ENCODE peak calls at places on chromosomes 16 and 17, in ten cellular contexts. One of them, this sample, is unnamed.

GRCh38 chr16:73065617-73066313 is 17.8 kb upstream of the ZFHX3 start:
- DNase-seq in DMS53: peak
- DNase-seq in activated CD4-positive, alpha-beta T cell treated with anti-CD3 and anti-CD28 coated beads, Interleukin-2, amount 10 ng/mL, durations not matched to agents 7 days and 5 days: no peak
- DNase-seq in aorta: peak
- DNase-seq in activated T-cell treated with anti-CD3 and anti-CD28 coated beads, Interleukin-2, amount 50 U/mL, for 24 hours: no peak
- DNase-seq in stimulated activated CD8-positive, alpha-beta memory T cell treated with anti-CD3 and anti-CD28 coated beads, Interleukin-15, amount 100 ng/mL, for 24 hours: no peak
- DNase-seq in SK-N-SH: no peak
- DNase-seq in activated effector memory CD4-positive, alpha-beta T cell treated with anti-CD3 and anti-CD28 coated beads, Interleukin-2, amount 50 U/mL, for 16 hours: no peak
- DNase-seq in PC-3: no peak
- DNase-seq in HCT116: no peak
- DNase-seq in this sample: no peak

GRCh38 chr17:45440161-45440859 is 7.6 kb upstream of the ARHGAP27 start:
- DNase-seq in DMS53: peak
- DNase-seq in activated CD4-positive, alpha-beta T cell treated with anti-CD3 and anti-CD28 coated beads, Interleukin-2, amount 10 ng/mL, durations not matched to agents 7 days and 5 days: no peak
- DNase-seq in aorta: no peak
- DNase-seq in activated T-cell treated with anti-CD3 and anti-CD28 coated beads, Interleukin-2, amount 50 U/mL, for 24 hours: no peak
- DNase-seq in stimulated activated CD8-positive, alpha-beta memory T cell treated with anti-CD3 and anti-CD28 coated beads, Interleukin-15, amount 100 ng/mL, for 24 hours: no peak
- DNase-seq in SK-N-SH: no peak
- DNase-seq in activated effector memory CD4-positive, alpha-beta T cell treated with anti-CD3 and anti-CD28 coated beads, Interleukin-2, amount 50 U/mL, for 16 hours: no peak
- DNase-seq in PC-3: peak
- DNase-seq in HCT116: no peak
- DNase-seq in this sample: no peak

GRCh38 chr17:38564869-38565268 is 40.9 kb downstream of the SRCIN1 start:
- DNase-seq in DMS53: no peak
- DNase-seq in activated CD4-positive, alpha-beta T cell treated with anti-CD3 and anti-CD28 coated beads, Interleukin-2, amount 10 ng/mL, durations not matched to agents 7 days and 5 days: no peak
- DNase-seq in aorta: no peak
- DNase-seq in activated T-cell treated with anti-CD3 and anti-CD28 coated beads, Interleukin-2, amount 50 U/mL, for 24 hours: no peak
- DNase-seq in stimulated activated CD8-positive, alpha-beta memory T cell treated with anti-CD3 and anti-CD28 coated beads, Interleukin-15, amount 100 ng/mL, for 24 hours: no peak
- DNase-seq in SK-N-SH: peak
- DNase-seq in activated effector memory CD4-positive, alpha-beta T cell treated with anti-CD3 and anti-CD28 coated beads, Interleukin-2, amount 50 U/mL, for 16 hours: no peak
- DNase-seq in PC-3: no peak
- DNase-seq in HCT116: no peak
- DNase-seq in this sample: no peak

GRCh38 chr17:49204521-49204920 is 5.9 kb downstream of the GNGT2 start:
- DNase-seq in DMS53: no peak
- DNase-seq in activated CD4-positive, alpha-beta T cell treated with anti-CD3 and anti-CD28 coated beads, Interleukin-2, amount 10 ng/mL, durations not matched to agents 7 days and 5 days: no peak
- DNase-seq in aorta: no peak
- DNase-seq in activated T-cell treated with anti-CD3 and anti-CD28 coated beads, Interleukin-2, amount 50 U/mL, for 24 hours: no peak
- DNase-seq in stimulated activated CD8-positive, alpha-beta memory T cell treated with anti-CD3 and anti-CD28 coated beads, Interleukin-15, amount 100 ng/mL, for 24 hours: no peak
- DNase-seq in SK-N-SH: no peak
- DNase-seq in activated effector memory CD4-positive, alpha-beta T cell treated with anti-CD3 and anti-CD28 coated beads, Interleukin-2, amount 50 U/mL, for 16 hours: no peak
- DNase-seq in PC-3: no peak
- DNase-seq in HCT116: no peak
- DNase-seq in this sample: no peak

GRCh38 chr16:12158428-12158827 is 181.9 kb downstream of the SNX29 start:
- DNase-seq in DMS53: no peak
- DNase-seq in activated CD4-positive, alpha-beta T cell treated with anti-CD3 and anti-CD28 coated beads, Interleukin-2, amount 10 ng/mL, durations not matched to agents 7 days and 5 days: no peak
- DNase-seq in aorta: no peak
- DNase-seq in activated T-cell treated with anti-CD3 and anti-CD28 coated beads, Interleukin-2, amount 50 U/mL, for 24 hours: no peak
- DNase-seq in stimulated activated CD8-positive, alpha-beta memory T cell treated with anti-CD3 and anti-CD28 coated beads, Interleukin-15, amount 100 ng/mL, for 24 hours: no peak
- DNase-seq in SK-N-SH: no peak
- DNase-seq in activated effector memory CD4-positive, alpha-beta T cell treated with anti-CD3 and anti-CD28 coated beads, Interleukin-2, amount 50 U/mL, for 16 hours: no peak
- DNase-seq in PC-3: peak
- DNase-seq in HCT116: no peak
- DNase-seq in this sample: no peak

GRCh38 chr17:43034623-43035293 is 9.7 kb downstream of the RND2 start:
- DNase-seq in DMS53: no peak
- DNase-seq in activated CD4-positive, alpha-beta T cell treated with anti-CD3 and anti-CD28 coated beads, Interleukin-2, amount 10 ng/mL, durations not matched to agents 7 days and 5 days: no peak
- DNase-seq in aorta: no peak
- DNase-seq in activated T-cell treated with anti-CD3 and anti-CD28 coated beads, Interleukin-2, amount 50 U/mL, for 24 hours: no peak
- DNase-seq in stimulated activated CD8-positive, alpha-beta memory T cell treated with anti-CD3 and anti-CD28 coated beads, Interleukin-15, amount 100 ng/mL, for 24 hours: no peak
- DNase-seq in SK-N-SH: peak
- DNase-seq in activated effector memory CD4-positive, alpha-beta T cell treated with anti-CD3 and anti-CD28 coated beads, Interleukin-2, amount 50 U/mL, for 16 hours: no peak
- DNase-seq in PC-3: no peak
- DNase-seq in HCT116: no peak
- DNase-seq in this sample: no peak

GRCh38 chr17:34641368-34641767 is 62.0 kb downstream of the TMEM132E start:
- DNase-seq in DMS53: no peak
- DNase-seq in activated CD4-positive, alpha-beta T cell treated with anti-CD3 and anti-CD28 coated beads, Interleukin-2, amount 10 ng/mL, durations not matched to agents 7 days and 5 days: no peak
- DNase-seq in aorta: no peak
- DNase-seq in activated T-cell treated with anti-CD3 and anti-CD28 coated beads, Interleukin-2, amount 50 U/mL, for 24 hours: no peak
- DNase-seq in stimulated activated CD8-positive, alpha-beta memory T cell treated with anti-CD3 and anti-CD28 coated beads, Interleukin-15, amount 100 ng/mL, for 24 hours: no peak
- DNase-seq in SK-N-SH: no peak
- DNase-seq in activated effector memory CD4-positive, alpha-beta T cell treated with anti-CD3 and anti-CD28 coated beads, Interleukin-2, amount 50 U/mL, for 16 hours: no peak
- DNase-seq in PC-3: no peak
- DNase-seq in HCT116: no peak
- DNase-seq in this sample: no peak

GRCh38 chr17:10265100-10265810 is 66.8 kb upstream of the GAS7 start:
- DNase-seq in DMS53: no peak
- DNase-seq in activated CD4-positive, alpha-beta T cell treated with anti-CD3 and anti-CD28 coated beads, Interleukin-2, amount 10 ng/mL, durations not matched to agents 7 days and 5 days: no peak
- DNase-seq in aorta: no peak
- DNase-seq in activated T-cell treated with anti-CD3 and anti-CD28 coated beads, Interleukin-2, amount 50 U/mL, for 24 hours: no peak
- DNase-seq in stimulated activated CD8-positive, alpha-beta memory T cell treated with anti-CD3 and anti-CD28 coated beads, Interleukin-15, amount 100 ng/mL, for 24 hours: no peak
- DNase-seq in SK-N-SH: no peak
- DNase-seq in activated effector memory CD4-positive, alpha-beta T cell treated with anti-CD3 and anti-CD28 coated beads, Interleukin-2, amount 50 U/mL, for 16 hours: no peak
- DNase-seq in PC-3: no peak
- DNase-seq in HCT116: no peak
- DNase-seq in this sample: no peak

GRCh38 chr17:65340401-65340800 is 203.2 kb downstream of the RGS9 start:
- DNase-seq in DMS53: no peak
- DNase-seq in activated CD4-positive, alpha-beta T cell treated with anti-CD3 and anti-CD28 coated beads, Interleukin-2, amount 10 ng/mL, durations not matched to agents 7 days and 5 days: no peak
- DNase-seq in aorta: no peak
- DNase-seq in activated T-cell treated with anti-CD3 and anti-CD28 coated beads, Interleukin-2, amount 50 U/mL, for 24 hours: no peak
- DNase-seq in stimulated activated CD8-positive, alpha-beta memory T cell treated with anti-CD3 and anti-CD28 coated beads, Interleukin-15, amount 100 ng/mL, for 24 hours: no peak
- DNase-seq in SK-N-SH: no peak
- DNase-seq in activated effector memory CD4-positive, alpha-beta T cell treated with anti-CD3 and anti-CD28 coated beads, Interleukin-2, amount 50 U/mL, for 16 hours: no peak
- DNase-seq in PC-3: no peak
- DNase-seq in HCT116: no peak
- DNase-seq in this sample: no peak

GRCh38 chr17:22374741-22375140 is 682.4 kb downstream of the KCNJ18 start:
- DNase-seq in DMS53: no peak
- DNase-seq in activated CD4-positive, alpha-beta T cell treated with anti-CD3 and anti-CD28 coated beads, Interleukin-2, amount 10 ng/mL, durations not matched to agents 7 days and 5 days: no peak
- DNase-seq in aorta: no peak
- DNase-seq in activated T-cell treated with anti-CD3 and anti-CD28 coated beads, Interleukin-2, amount 50 U/mL, for 24 hours: no peak
- DNase-seq in stimulated activated CD8-positive, alpha-beta memory T cell treated with anti-CD3 and anti-CD28 coated beads, Interleukin-15, amount 100 ng/mL, for 24 hours: no peak
- DNase-seq in SK-N-SH: no peak
- DNase-seq in activated effector memory CD4-positive, alpha-beta T cell treated with anti-CD3 and anti-CD28 coated beads, Interleukin-2, amount 50 U/mL, for 16 hours: no peak
- DNase-seq in PC-3: no peak
- DNase-seq in HCT116: no peak
- DNase-seq in this sample: no peak

GRCh38 chr17:70040336-70040735 is 34.7 kb upstream of the KCNJ16 start:
- DNase-seq in DMS53: no peak
- DNase-seq in activated CD4-positive, alpha-beta T cell treated with anti-CD3 and anti-CD28 coated beads, Interleukin-2, amount 10 ng/mL, durations not matched to agents 7 days and 5 days: no peak
- DNase-seq in aorta: no peak
- DNase-seq in activated T-cell treated with anti-CD3 and anti-CD28 coated beads, Interleukin-2, amount 50 U/mL, for 24 hours: no peak
- DNase-seq in stimulated activated CD8-positive, alpha-beta memory T cell treated with anti-CD3 and anti-CD28 coated beads, Interleukin-15, amount 100 ng/mL, for 24 hours: no peak
- DNase-seq in SK-N-SH: no peak
- DNase-seq in activated effector memory CD4-positive, alpha-beta T cell treated with anti-CD3 and anti-CD28 coated beads, Interleukin-2, amount 50 U/mL, for 16 hours: no peak
- DNase-seq in PC-3: peak
- DNase-seq in HCT116: no peak
- DNase-seq in this sample: no peak

GRCh38 chr16:10971560-10971961 is 27.2 kb downstream of the CLEC16A start:
- DNase-seq in DMS53: peak
- DNase-seq in activated CD4-positive, alpha-beta T cell treated with anti-CD3 and anti-CD28 coated beads, Interleukin-2, amount 10 ng/mL, durations not matched to agents 7 days and 5 days: peak
- DNase-seq in aorta: no peak
- DNase-seq in activated T-cell treated with anti-CD3 and anti-CD28 coated beads, Interleukin-2, amount 50 U/mL, for 24 hours: peak
- DNase-seq in stimulated activated CD8-positive, alpha-beta memory T cell treated with anti-CD3 and anti-CD28 coated beads, Interleukin-15, amount 100 ng/mL, for 24 hours: no peak
- DNase-seq in SK-N-SH: peak
- DNase-seq in activated effector memory CD4-positive, alpha-beta T cell treated with anti-CD3 and anti-CD28 coated beads, Interleukin-2, amount 50 U/mL, for 16 hours: no peak
- DNase-seq in PC-3: peak
- DNase-seq in HCT116: peak
- DNase-seq in this sample: peak

GRCh38 chr17:50269477-50270429 is 4.5 kb upstream of the TMEM92 start:
- DNase-seq in DMS53: peak
- DNase-seq in activated CD4-positive, alpha-beta T cell treated with anti-CD3 and anti-CD28 coated beads, Interleukin-2, amount 10 ng/mL, durations not matched to agents 7 days and 5 days: peak
- DNase-seq in aorta: peak
- DNase-seq in activated T-cell treated with anti-CD3 and anti-CD28 coated beads, Interleukin-2, amount 50 U/mL, for 24 hours: peak
- DNase-seq in stimulated activated CD8-positive, alpha-beta memory T cell treated with anti-CD3 and anti-CD28 coated beads, Interleukin-15, amount 100 ng/mL, for 24 hours: no peak
- DNase-seq in SK-N-SH: peak
- DNase-seq in activated effector memory CD4-positive, alpha-beta T cell treated with anti-CD3 and anti-CD28 coated beads, Interleukin-2, amount 50 U/mL, for 16 hours: peak
- DNase-seq in PC-3: peak
- DNase-seq in HCT116: peak
- DNase-seq in this sample: peak

GRCh38 chr17:26818736-26819135 is 475.2 kb upstream of the WSB1 start:
- DNase-seq in DMS53: no peak
- DNase-seq in activated CD4-positive, alpha-beta T cell treated with anti-CD3 and anti-CD28 coated beads, Interleukin-2, amount 10 ng/mL, durations not matched to agents 7 days and 5 days: no peak
- DNase-seq in aorta: no peak
- DNase-seq in activated T-cell treated with anti-CD3 and anti-CD28 coated beads, Interleukin-2, amount 50 U/mL, for 24 hours: no peak
- DNase-seq in stimulated activated CD8-positive, alpha-beta memory T cell treated with anti-CD3 and anti-CD28 coated beads, Interleukin-15, amount 100 ng/mL, for 24 hours: no peak
- DNase-seq in SK-N-SH: no peak
- DNase-seq in activated effector memory CD4-positive, alpha-beta T cell treated with anti-CD3 and anti-CD28 coated beads, Interleukin-2, amount 50 U/mL, for 16 hours: no peak
- DNase-seq in PC-3: no peak
- DNase-seq in HCT116: peak
- DNase-seq in this sample: no peak

GRCh38 chr17:69712801-69713311 is 298.4 kb downstream of the MAP2K6 start:
- DNase-seq in DMS53: no peak
- DNase-seq in activated CD4-positive, alpha-beta T cell treated with anti-CD3 and anti-CD28 coated beads, Interleukin-2, amount 10 ng/mL, durations not matched to agents 7 days and 5 days: no peak
- DNase-seq in aorta: no peak
- DNase-seq in activated T-cell treated with anti-CD3 and anti-CD28 coated beads, Interleukin-2, amount 50 U/mL, for 24 hours: no peak
- DNase-seq in stimulated activated CD8-positive, alpha-beta memory T cell treated with anti-CD3 and anti-CD28 coated beads, Interleukin-15, amount 100 ng/mL, for 24 hours: no peak
- DNase-seq in SK-N-SH: no peak
- DNase-seq in activated effector memory CD4-positive, alpha-beta T cell treated with anti-CD3 and anti-CD28 coated beads, Interleukin-2, amount 50 U/mL, for 16 hours: no peak
- DNase-seq in PC-3: no peak
- DNase-seq in HCT116: no peak
- DNase-seq in this sample: no peak

GRCh38 chr17:28145348-28145747 is 102.9 kb downstream of the NLK start:
- DNase-seq in DMS53: no peak
- DNase-seq in activated CD4-positive, alpha-beta T cell treated with anti-CD3 and anti-CD28 coated beads, Interleukin-2, amount 10 ng/mL, durations not matched to agents 7 days and 5 days: no peak
- DNase-seq in aorta: no peak
- DNase-seq in activated T-cell treated with anti-CD3 and anti-CD28 coated beads, Interleukin-2, amount 50 U/mL, for 24 hours: no peak
- DNase-seq in stimulated activated CD8-positive, alpha-beta memory T cell treated with anti-CD3 and anti-CD28 coated beads, Interleukin-15, amount 100 ng/mL, for 24 hours: no peak
- DNase-seq in SK-N-SH: no peak
- DNase-seq in activated effector memory CD4-positive, alpha-beta T cell treated with anti-CD3 and anti-CD28 coated beads, Interleukin-2, amount 50 U/mL, for 16 hours: no peak
- DNase-seq in PC-3: peak
- DNase-seq in HCT116: peak
- DNase-seq in this sample: no peak

GRCh38 chr17:18252160-18252559 is 6.4 kb downstream of the FLII start:
- DNase-seq in DMS53: no peak
- DNase-seq in activated CD4-positive, alpha-beta T cell treated with anti-CD3 and anti-CD28 coated beads, Interleukin-2, amount 10 ng/mL, durations not matched to agents 7 days and 5 days: no peak
- DNase-seq in aorta: no peak
- DNase-seq in activated T-cell treated with anti-CD3 and anti-CD28 coated beads, Interleukin-2, amount 50 U/mL, for 24 hours: no peak
- DNase-seq in stimulated activated CD8-positive, alpha-beta memory T cell treated with anti-CD3 and anti-CD28 coated beads, Interleukin-15, amount 100 ng/mL, for 24 hours: no peak
- DNase-seq in SK-N-SH: no peak
- DNase-seq in activated effector memory CD4-positive, alpha-beta T cell treated with anti-CD3 and anti-CD28 coated beads, Interleukin-2, amount 50 U/mL, for 16 hours: no peak
- DNase-seq in PC-3: no peak
- DNase-seq in HCT116: no peak
- DNase-seq in this sample: no peak

GRCh38 chr17:82366749-82367148 is 4.8 kb upstream of the UTS2R start:
- DNase-seq in DMS53: no peak
- DNase-seq in activated CD4-positive, alpha-beta T cell treated with anti-CD3 and anti-CD28 coated beads, Interleukin-2, amount 10 ng/mL, durations not matched to agents 7 days and 5 days: no peak
- DNase-seq in aorta: no peak
- DNase-seq in activated T-cell treated with anti-CD3 and anti-CD28 coated beads, Interleukin-2, amount 50 U/mL, for 24 hours: no peak
- DNase-seq in stimulated activated CD8-positive, alpha-beta memory T cell treated with anti-CD3 and anti-CD28 coated beads, Interleukin-15, amount 100 ng/mL, for 24 hours: no peak
- DNase-seq in SK-N-SH: no peak
- DNase-seq in activated effector memory CD4-positive, alpha-beta T cell treated with anti-CD3 and anti-CD28 coated beads, Interleukin-2, amount 50 U/mL, for 16 hours: no peak
- DNase-seq in PC-3: peak
- DNase-seq in HCT116: no peak
- DNase-seq in this sample: no peak

GRCh38 chr17:7969434-7969833 is 33.0 kb upstream of the GUCY2D start:
- DNase-seq in DMS53: no peak
- DNase-seq in activated CD4-positive, alpha-beta T cell treated with anti-CD3 and anti-CD28 coated beads, Interleukin-2, amount 10 ng/mL, durations not matched to agents 7 days and 5 days: no peak
- DNase-seq in aorta: no peak
- DNase-seq in activated T-cell treated with anti-CD3 and anti-CD28 coated beads, Interleukin-2, amount 50 U/mL, for 24 hours: no peak
- DNase-seq in stimulated activated CD8-positive, alpha-beta memory T cell treated with anti-CD3 and anti-CD28 coated beads, Interleukin-15, amount 100 ng/mL, for 24 hours: no peak
- DNase-seq in SK-N-SH: no peak
- DNase-seq in activated effector memory CD4-positive, alpha-beta T cell treated with anti-CD3 and anti-CD28 coated beads, Interleukin-2, amount 50 U/mL, for 16 hours: no peak
- DNase-seq in PC-3: no peak
- DNase-seq in HCT116: no peak
- DNase-seq in this sample: no peak

GRCh38 chr17:6099492-6099891 is 29.3 kb downstream of the WSCD1 start:
- DNase-seq in DMS53: no peak
- DNase-seq in activated CD4-positive, alpha-beta T cell treated with anti-CD3 and anti-CD28 coated beads, Interleukin-2, amount 10 ng/mL, durations not matched to agents 7 days and 5 days: no peak
- DNase-seq in aorta: no peak
- DNase-seq in activated T-cell treated with anti-CD3 and anti-CD28 coated beads, Interleukin-2, amount 50 U/mL, for 24 hours: no peak
- DNase-seq in stimulated activated CD8-positive, alpha-beta memory T cell treated with anti-CD3 and anti-CD28 coated beads, Interleukin-15, amount 100 ng/mL, for 24 hours: no peak
- DNase-seq in SK-N-SH: no peak
- DNase-seq in activated effector memory CD4-positive, alpha-beta T cell treated with anti-CD3 and anti-CD28 coated beads, Interleukin-2, amount 50 U/mL, for 16 hours: no peak
- DNase-seq in PC-3: no peak
- DNase-seq in HCT116: no peak
- DNase-seq in this sample: no peak

GRCh38 chr17:16506188-16506587 is 14.2 kb upstream of the LRRC75A start:
- DNase-seq in DMS53: no peak
- DNase-seq in activated CD4-positive, alpha-beta T cell treated with anti-CD3 and anti-CD28 coated beads, Interleukin-2, amount 10 ng/mL, durations not matched to agents 7 days and 5 days: no peak
- DNase-seq in aorta: no peak
- DNase-seq in activated T-cell treated with anti-CD3 and anti-CD28 coated beads, Interleukin-2, amount 50 U/mL, for 24 hours: no peak
- DNase-seq in stimulated activated CD8-positive, alpha-beta memory T cell treated with anti-CD3 and anti-CD28 coated beads, Interleukin-15, amount 100 ng/mL, for 24 hours: no peak
- DNase-seq in SK-N-SH: no peak
- DNase-seq in activated effector memory CD4-positive, alpha-beta T cell treated with anti-CD3 and anti-CD28 coated beads, Interleukin-2, amount 50 U/mL, for 16 hours: no peak
- DNase-seq in PC-3: no peak
- DNase-seq in HCT116: no peak
- DNase-seq in this sample: no peak

GRCh38 chr17:55564077-55564476 is 52.8 kb upstream of the SMIM36 start:
- DNase-seq in DMS53: no peak
- DNase-seq in activated CD4-positive, alpha-beta T cell treated with anti-CD3 and anti-CD28 coated beads, Interleukin-2, amount 10 ng/mL, durations not matched to agents 7 days and 5 days: no peak
- DNase-seq in aorta: no peak
- DNase-seq in activated T-cell treated with anti-CD3 and anti-CD28 coated beads, Interleukin-2, amount 50 U/mL, for 24 hours: no peak
- DNase-seq in stimulated activated CD8-positive, alpha-beta memory T cell treated with anti-CD3 and anti-CD28 coated beads, Interleukin-15, amount 100 ng/mL, for 24 hours: no peak
- DNase-seq in SK-N-SH: no peak
- DNase-seq in activated effector memory CD4-positive, alpha-beta T cell treated with anti-CD3 and anti-CD28 coated beads, Interleukin-2, amount 50 U/mL, for 16 hours: no peak
- DNase-seq in PC-3: no peak
- DNase-seq in HCT116: no peak
- DNase-seq in this sample: no peak

GRCh38 chr16:24978370-24978914 is 36.7 kb downstream of the ARHGAP17 start:
- DNase-seq in DMS53: no peak
- DNase-seq in activated CD4-positive, alpha-beta T cell treated with anti-CD3 and anti-CD28 coated beads, Interleukin-2, amount 10 ng/mL, durations not matched to agents 7 days and 5 days: no peak
- DNase-seq in aorta: no peak
- DNase-seq in activated T-cell treated with anti-CD3 and anti-CD28 coated beads, Interleukin-2, amount 50 U/mL, for 24 hours: no peak
- DNase-seq in stimulated activated CD8-positive, alpha-beta memory T cell treated with anti-CD3 and anti-CD28 coated beads, Interleukin-15, amount 100 ng/mL, for 24 hours: no peak
- DNase-seq in SK-N-SH: no peak
- DNase-seq in activated effector memory CD4-positive, alpha-beta T cell treated with anti-CD3 and anti-CD28 coated beads, Interleukin-2, amount 50 U/mL, for 16 hours: no peak
- DNase-seq in PC-3: no peak
- DNase-seq in HCT116: no peak
- DNase-seq in this sample: no peak

GRCh38 chr17:2701161-2701995 is 10.2 kb downstream of the CLUH start:
- DNase-seq in DMS53: no peak
- DNase-seq in activated CD4-positive, alpha-beta T cell treated with anti-CD3 and anti-CD28 coated beads, Interleukin-2, amount 10 ng/mL, durations not matched to agents 7 days and 5 days: no peak
- DNase-seq in aorta: peak
- DNase-seq in activated T-cell treated with anti-CD3 and anti-CD28 coated beads, Interleukin-2, amount 50 U/mL, for 24 hours: peak
- DNase-seq in stimulated activated CD8-positive, alpha-beta memory T cell treated with anti-CD3 and anti-CD28 coated beads, Interleukin-15, amount 100 ng/mL, for 24 hours: no peak
- DNase-seq in SK-N-SH: peak
- DNase-seq in activated effector memory CD4-positive, alpha-beta T cell treated with anti-CD3 and anti-CD28 coated beads, Interleukin-2, amount 50 U/mL, for 16 hours: peak
- DNase-seq in PC-3: no peak
- DNase-seq in HCT116: no peak
- DNase-seq in this sample: no peak

GRCh38 chr16:55495616-55496289 is 13.1 kb upstream of the LPCAT2 start:
- DNase-seq in DMS53: no peak
- DNase-seq in activated CD4-positive, alpha-beta T cell treated with anti-CD3 and anti-CD28 coated beads, Interleukin-2, amount 10 ng/mL, durations not matched to agents 7 days and 5 days: no peak
- DNase-seq in aorta: no peak
- DNase-seq in activated T-cell treated with anti-CD3 and anti-CD28 coated beads, Interleukin-2, amount 50 U/mL, for 24 hours: no peak
- DNase-seq in stimulated activated CD8-positive, alpha-beta memory T cell treated with anti-CD3 and anti-CD28 coated beads, Interleukin-15, amount 100 ng/mL, for 24 hours: no peak
- DNase-seq in SK-N-SH: no peak
- DNase-seq in activated effector memory CD4-positive, alpha-beta T cell treated with anti-CD3 and anti-CD28 coated beads, Interleukin-2, amount 50 U/mL, for 16 hours: no peak
- DNase-seq in PC-3: no peak
- DNase-seq in HCT116: no peak
- DNase-seq in this sample: no peak

GRCh38 chr17:83104577-83105505 is 25.4 kb downstream of the METRNL start:
- DNase-seq in DMS53: peak
- DNase-seq in activated CD4-positive, alpha-beta T cell treated with anti-CD3 and anti-CD28 coated beads, Interleukin-2, amount 10 ng/mL, durations not matched to agents 7 days and 5 days: no peak
- DNase-seq in aorta: no peak
- DNase-seq in activated T-cell treated with anti-CD3 and anti-CD28 coated beads, Interleukin-2, amount 50 U/mL, for 24 hours: no peak
- DNase-seq in stimulated activated CD8-positive, alpha-beta memory T cell treated with anti-CD3 and anti-CD28 coated beads, Interleukin-15, amount 100 ng/mL, for 24 hours: no peak
- DNase-seq in SK-N-SH: peak
- DNase-seq in activated effector memory CD4-positive, alpha-beta T cell treated with anti-CD3 and anti-CD28 coated beads, Interleukin-2, amount 50 U/mL, for 16 hours: no peak
- DNase-seq in PC-3: no peak
- DNase-seq in HCT116: no peak
- DNase-seq in this sample: no peak

GRCh38 chr17:40415390-40415789 is 2.3 kb downstream of the TOP2A start:
- DNase-seq in DMS53: peak
- DNase-seq in activated CD4-positive, alpha-beta T cell treated with anti-CD3 and anti-CD28 coated beads, Interleukin-2, amount 10 ng/mL, durations not matched to agents 7 days and 5 days: no peak
- DNase-seq in aorta: no peak
- DNase-seq in activated T-cell treated with anti-CD3 and anti-CD28 coated beads, Interleukin-2, amount 50 U/mL, for 24 hours: no peak
- DNase-seq in stimulated activated CD8-positive, alpha-beta memory T cell treated with anti-CD3 and anti-CD28 coated beads, Interleukin-15, amount 100 ng/mL, for 24 hours: no peak
- DNase-seq in SK-N-SH: peak
- DNase-seq in activated effector memory CD4-positive, alpha-beta T cell treated with anti-CD3 and anti-CD28 coated beads, Interleukin-2, amount 50 U/mL, for 16 hours: peak
- DNase-seq in PC-3: peak
- DNase-seq in HCT116: no peak
- DNase-seq in this sample: no peak

GRCh38 chr16:50303041-50303604 is 36.8 kb downstream of the ADCY7 start:
- DNase-seq in DMS53: no peak
- DNase-seq in activated CD4-positive, alpha-beta T cell treated with anti-CD3 and anti-CD28 coated beads, Interleukin-2, amount 10 ng/mL, durations not matched to agents 7 days and 5 days: no peak
- DNase-seq in aorta: peak
- DNase-seq in activated T-cell treated with anti-CD3 and anti-CD28 coated beads, Interleukin-2, amount 50 U/mL, for 24 hours: peak
- DNase-seq in stimulated activated CD8-positive, alpha-beta memory T cell treated with anti-CD3 and anti-CD28 coated beads, Interleukin-15, amount 100 ng/mL, for 24 hours: no peak
- DNase-seq in SK-N-SH: peak
- DNase-seq in activated effector memory CD4-positive, alpha-beta T cell treated with anti-CD3 and anti-CD28 coated beads, Interleukin-2, amount 50 U/mL, for 16 hours: peak
- DNase-seq in PC-3: no peak
- DNase-seq in HCT116: no peak
- DNase-seq in this sample: no peak